ENCODE peak calls at places on chromosomes 5 and 9, in four cellular contexts. U is fibroblast of lung, B is mammary epithelial cell, C is GM23248. H is an unnamed sample. For H3K4me1, the result is how much of the 10 kb centered on the place peaks cover.

GRCh38 chr9:36716496-36716895 is 143.8 kb downstream of the MELK start:
- DNase-seq in B (no peak), U (peak), C (no peak), H (no peak)

GRCh38 chr9:100595391-100596199 is 17.7 kb downstream of the CAVIN4 start:
- DNase-seq in C (peak), B (peak), U (peak), H (peak)

GRCh38 chr9:123041498-123041897 is 8.0 kb downstream of the GPR21 start:
- DNase-seq in B (no peak), C (no peak), U (no peak), H (no peak)

GRCh38 chr5:2353871-2354440 is 397.5 kb downstream of the IRX2 start:
- DNase-seq in C (no peak), B (no peak), U (no peak), H (no peak)

GRCh38 chr5:160774646-160775313 is 77.2 kb downstream of the ATP10B start:
- DNase-seq in B (no peak), C (no peak), U (no peak), H (no peak)

GRCh38 chr9:16092142-16092541 is 539.3 kb downstream of the CCDC171 start:
- DNase-seq in B (no peak), U (no peak), C (no peak), H (no peak)

GRCh38 chr9:30774326-30774725 is 1610.1 kb upstream of the ACO1 start:
- DNase-seq in U (no peak), C (no peak), B (no peak), H (no peak)

GRCh38 chr9:93589688-93590087 is 13.3 kb downstream of the PHF2 start:
- DNase-seq in U (peak), B (no peak), C (peak), H (peak)

DNA sequence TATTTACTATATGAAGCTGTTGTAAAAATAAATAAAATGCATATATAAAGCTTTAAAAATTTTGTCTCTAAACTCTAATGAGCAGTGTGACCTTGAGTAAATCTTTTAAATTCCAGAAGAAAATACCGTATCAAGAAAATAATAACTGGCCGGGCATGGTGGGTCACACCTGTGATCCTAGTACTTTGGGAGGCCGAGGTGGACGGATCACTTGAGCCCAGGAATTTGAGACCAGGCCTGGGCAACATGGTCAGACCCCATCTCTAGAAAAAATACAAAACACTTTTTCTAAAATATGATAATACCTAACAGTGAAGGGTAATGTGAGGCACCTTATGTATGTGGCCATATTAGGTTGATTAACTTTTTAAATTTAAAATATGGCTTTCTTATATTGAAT is 8.5 kb downstream of the CPEB4 start:
- DNase-seq in B (no peak), U (no peak), C (no peak), H (no peak)
- H3K4me1 ChIP-seq in B (under half), U (under half), C (under half), H (under half)

DNA sequence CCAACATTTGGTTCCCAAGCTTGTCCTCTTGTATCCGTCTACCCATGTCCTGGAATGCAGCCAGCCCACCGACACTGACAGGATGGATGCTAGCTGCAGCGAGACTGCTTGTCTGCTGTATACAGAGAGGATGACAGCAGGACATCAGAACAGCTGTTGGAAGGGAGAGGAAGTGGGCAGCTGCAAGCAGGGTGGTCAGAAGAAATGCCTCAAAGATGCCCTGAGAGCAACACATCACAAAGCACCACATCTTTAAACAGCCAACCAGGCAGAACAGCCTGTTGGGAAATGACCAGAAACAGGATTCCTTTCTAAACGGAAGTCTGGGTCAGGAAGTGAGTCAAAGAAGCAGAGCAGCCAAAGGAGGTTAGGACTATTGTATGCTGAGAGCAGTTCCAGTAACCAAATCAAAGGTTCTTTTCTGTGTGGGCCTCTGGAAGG is 219.1 kb downstream of the NDUFS4 start:
- DNase-seq in C (peak), B (peak), U (peak), H (peak)
- H3K9ac ChIP-seq in C (no peak), B (no peak), U (no peak), H (no peak)

DNA sequence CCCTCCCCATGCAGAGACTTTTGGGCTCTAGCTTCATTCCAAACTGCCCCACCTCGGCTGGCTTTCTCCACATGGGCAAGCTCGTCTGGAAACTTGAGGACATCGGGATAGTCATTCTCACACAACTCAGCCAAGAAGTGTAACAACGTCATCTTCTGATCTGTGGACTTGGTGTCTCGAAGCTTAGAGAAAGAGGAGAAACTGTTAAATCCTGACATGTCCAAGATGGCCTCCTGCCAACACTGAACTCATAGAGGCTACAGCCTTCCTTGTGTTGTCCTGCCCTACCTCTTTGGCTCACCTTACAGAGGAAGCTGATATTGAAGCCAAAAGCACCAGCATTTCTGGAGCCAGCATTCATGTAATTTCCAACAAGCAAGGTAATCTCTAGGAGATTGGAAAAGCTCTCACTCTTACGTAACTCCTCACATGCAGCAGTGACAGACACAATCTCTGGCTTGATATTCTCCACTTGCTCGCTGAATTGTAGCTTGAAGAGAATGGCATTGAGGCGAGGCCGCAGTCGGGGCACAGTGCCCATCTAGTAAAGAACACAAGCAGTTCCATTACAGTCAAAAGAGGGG is 39.6 kb downstream of the PCDHGC5 start:
- DNase-seq in B (no peak), U (peak), C (peak), H (no peak)
- H3K4me1 ChIP-seq in B (under half), U (under half), C (half or more), H (under half)

DNA sequence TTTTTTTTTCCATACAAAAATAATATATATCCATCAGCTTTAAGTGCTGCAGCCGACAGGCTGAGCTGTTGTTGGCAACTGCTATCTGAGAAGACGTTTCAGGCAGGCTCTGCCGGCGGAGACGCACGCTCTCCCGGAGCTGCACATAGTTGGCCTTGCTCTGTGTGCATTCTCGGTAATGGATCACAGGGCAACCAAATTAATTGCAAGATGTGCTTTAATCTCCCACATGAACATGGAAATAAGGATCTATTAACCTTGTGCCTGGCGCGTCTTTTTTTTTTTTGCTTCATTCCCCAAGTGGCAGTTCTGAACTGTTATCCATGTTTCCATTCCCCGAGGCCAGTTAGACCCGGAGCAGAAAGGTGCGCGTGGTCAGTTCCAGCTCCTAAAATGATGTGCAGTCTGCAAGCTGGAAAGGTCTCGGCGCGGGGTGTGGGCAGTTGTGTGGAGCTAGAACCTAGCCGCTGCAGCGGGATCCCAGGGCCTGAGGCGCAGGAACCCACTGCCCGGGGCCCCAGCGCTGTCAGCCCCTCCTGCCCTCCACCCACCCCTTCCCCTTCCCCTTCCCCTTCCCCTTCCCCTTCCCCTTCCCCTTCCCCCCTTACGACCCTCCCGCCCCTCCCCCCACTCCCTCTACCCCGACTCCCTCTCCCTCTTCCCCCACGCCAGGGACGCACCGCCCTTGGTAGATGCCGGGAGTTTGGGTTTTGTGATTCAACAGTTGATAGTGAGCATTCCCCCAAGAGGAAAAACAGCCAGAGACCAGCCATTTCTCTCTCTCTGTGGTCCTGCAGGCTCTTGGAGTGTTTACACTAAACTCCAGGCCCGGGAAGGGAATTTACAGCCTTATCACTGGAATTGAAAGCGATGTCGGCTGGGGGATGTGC is 137.8 kb downstream of the CEP120 start:
- DNase-seq in C (peak), U (peak), B (no peak), H (peak)
- H3K9ac ChIP-seq in C (no peak), U (no peak), B (no peak), H (no peak)

DNA sequence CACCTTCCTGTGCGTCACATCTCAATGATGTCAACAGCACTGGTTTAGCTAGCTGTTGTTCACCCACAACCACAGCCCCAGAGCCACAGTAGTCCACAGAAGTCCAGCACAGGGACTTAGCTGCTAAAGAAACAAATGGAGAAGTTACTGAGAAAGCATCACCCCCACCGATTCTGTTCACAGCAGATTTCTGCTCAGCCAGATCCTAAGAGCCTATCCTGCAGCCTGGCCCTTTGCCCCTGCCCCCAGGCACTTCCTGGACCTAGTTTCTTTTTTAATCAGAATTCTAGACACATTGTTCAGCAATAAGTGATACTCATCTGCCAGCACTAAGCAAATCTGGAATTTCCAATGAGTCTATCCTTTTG is 7.4 kb downstream of the B4GALT1 start:
- DNase-seq in B (peak), C (peak), U (peak), H (peak)
- H3K4me1 ChIP-seq in B (half or more), C (half or more), U (half or more), H (half or more)

GRCh38 chr9:4985376-4986266 is 549 bp downstream of the JAK2 start:
- DNase-seq in C (peak), U (peak), B (peak), H (peak)

GRCh38 chr9:4984171-4984570 is 901 bp upstream of the JAK2 start:
- DNase-seq in B (no peak), C (peak), U (no peak), H (no peak)

GRCh38 chr9:4982720-4983482 is 2.2 kb upstream of the JAK2 start:
- DNase-seq in C (no peak), B (no peak), U (no peak), H (no peak)

GRCh38 chr9:4984571-4985375 is at the start of gene JAK2:
- DNase-seq in C (peak), B (peak), U (peak), H (peak)

DNA sequence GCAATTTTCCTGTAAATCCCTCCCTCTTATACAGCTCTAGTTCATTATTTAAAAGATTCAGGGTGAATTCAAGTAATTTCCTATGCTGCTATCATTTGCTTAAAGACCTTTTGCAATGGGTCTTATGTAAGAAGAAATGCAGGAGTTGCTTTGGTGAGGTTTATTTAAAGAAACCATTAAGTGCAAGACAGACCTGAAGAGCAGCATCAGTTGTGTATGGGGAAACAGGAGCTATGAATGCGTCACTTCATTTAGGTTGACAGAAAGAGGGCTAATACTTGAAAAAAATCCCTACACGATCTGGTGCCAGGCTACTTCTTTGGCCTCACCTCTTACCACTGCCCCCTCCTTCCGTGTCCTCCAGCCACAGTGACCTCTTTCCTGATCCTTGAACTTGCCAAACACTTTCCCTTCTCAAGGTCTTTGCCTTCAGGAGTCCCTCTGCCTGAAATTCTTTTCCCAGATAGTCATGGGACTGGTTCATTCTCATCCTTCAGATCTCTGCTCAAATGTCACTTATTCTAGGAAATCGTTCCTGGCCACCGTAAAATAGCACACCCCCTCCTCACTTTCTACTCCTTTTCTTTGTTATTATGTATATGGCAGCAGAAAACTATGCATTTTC is 1.4 kb upstream of the JAK2 start:
- DNase-seq in C (no peak), U (no peak), B (no peak), H (no peak)
- H3K9ac ChIP-seq in C (peak), U (peak), B (peak), H (peak)

DNA sequence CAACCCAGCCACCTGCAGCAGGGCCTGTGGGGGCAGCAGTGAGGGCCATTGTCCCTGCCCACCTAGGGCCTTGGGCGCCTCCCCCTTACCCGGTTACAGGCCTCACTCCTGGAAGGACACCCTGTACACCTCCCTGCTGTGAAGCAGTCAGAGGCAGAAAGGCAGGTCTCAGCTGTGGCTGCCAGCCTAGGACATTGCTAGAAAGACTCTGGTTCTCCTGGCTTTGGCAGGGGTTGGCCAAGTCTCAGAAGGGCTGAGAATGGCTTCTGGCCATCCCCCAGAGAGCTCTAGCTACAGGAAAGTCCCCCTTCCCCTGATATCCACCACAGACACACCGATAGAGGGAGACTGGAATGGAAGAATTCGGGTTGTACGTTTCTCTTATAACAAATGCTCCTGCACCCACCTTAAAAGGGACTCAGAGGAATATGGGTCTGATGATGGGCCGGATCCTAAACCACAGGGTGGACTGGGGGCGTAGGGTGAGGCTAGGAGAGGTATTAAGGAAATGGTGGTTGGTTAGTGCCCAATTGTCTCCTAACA is 2.4 kb downstream of the DNAJB5 start:
- DNase-seq in C (peak), B (no peak), U (peak), H (no peak)
- H3K4me1 ChIP-seq in C (half or more), B (half or more), U (under half), H (half or more)

DNA sequence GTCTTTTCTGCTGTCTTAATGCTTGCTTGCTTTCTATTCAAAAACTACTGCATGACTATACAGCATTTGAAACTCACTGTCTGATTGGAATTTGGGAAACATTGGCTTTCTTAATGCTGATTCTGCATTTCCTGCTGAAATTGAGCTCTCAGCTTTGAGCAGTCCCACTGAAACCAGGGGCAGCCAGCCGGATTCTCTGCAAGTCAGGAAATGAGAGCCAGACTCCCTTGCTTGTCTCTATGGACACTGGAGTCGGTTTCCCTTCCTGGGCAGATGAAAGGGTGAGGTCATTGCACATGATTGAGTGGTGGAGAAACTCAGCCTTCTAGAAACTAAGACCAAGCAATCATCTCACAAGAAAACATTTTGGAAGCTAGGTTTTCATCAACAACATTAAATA is 119.7 kb upstream of the SPATA31C2 start:
- DNase-seq in C (peak), B (no peak), U (peak), H (peak)
- H3K9ac ChIP-seq in C (no peak), B (no peak), U (no peak), H (no peak)

GRCh38 chr5:128074171-128074570 is 9.4 kb upstream of the SLC12A2 start:
- DNase-seq in B (no peak), C (no peak), U (no peak), H (no peak)
- H3K4me1 ChIP-seq in B (under half), C (under half), U (under half), H (under half)

DNA sequence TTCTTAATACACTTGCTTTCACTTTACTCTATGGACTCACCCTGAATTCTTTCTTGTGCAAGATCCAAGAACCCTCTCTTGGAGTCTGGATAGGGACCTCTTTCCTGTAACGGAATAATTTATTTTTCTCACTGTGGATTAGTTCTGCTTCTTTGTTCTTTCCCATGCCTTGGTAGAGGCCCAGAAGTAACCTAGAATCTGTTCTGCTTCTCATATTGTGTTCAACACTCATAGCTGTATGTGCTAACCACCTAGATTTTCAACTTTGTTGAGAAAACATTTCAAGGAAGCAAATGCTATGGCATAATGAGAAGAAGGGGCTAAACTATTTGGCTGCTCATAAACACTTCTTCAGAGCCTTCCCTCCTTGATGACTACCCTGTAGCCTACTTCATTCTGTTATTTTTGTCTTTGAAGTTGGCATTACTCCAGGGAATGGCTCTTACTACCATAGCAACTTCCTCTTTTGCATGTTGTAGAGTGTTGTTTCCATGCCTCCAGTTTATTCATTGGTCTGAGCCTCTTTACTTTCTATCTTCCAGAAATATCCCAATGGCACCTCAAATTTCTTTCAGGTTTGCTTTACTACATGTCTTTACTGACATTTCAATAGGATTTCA is 74.3 kb downstream of the KIAA0825 start:
- DNase-seq in B (peak), C (peak), U (peak), H (peak)
- H3K9ac ChIP-seq in B (no peak), C (no peak), U (no peak), H (no peak)